ENCODE peak calls at places on chromosome 22, in eight cellular contexts. Q is epithelial cell of esophagus, G is HepG2, T is endodermal cell, U is cardiac muscle cell, X is psoas muscle, M is A549, B is cardiac fibroblast. J is an unnamed sample.

GRCh38 chr22:17120711-17121234 is 387 bp downstream of the TMEM121B start:
- DNase-seq in X (no peak), T (no peak), Q (peak; percentile 13), G (no peak), B (no peak), M (no peak), U (no peak), J (no peak)

GRCh38 chr22:28034760-28035401 is 115.8 kb upstream of the PITPNB start:
- DNase-seq in Q (peak; percentile 36), X (peak; percentile 89), G (no peak), B (peak; percentile 79), M (no peak), U (peak; percentile 84), T (peak; percentile 41), J (peak; percentile 38)

GRCh38 chr22:23970201-23970641 is 3.5 kb downstream of the DDTL start:
- DNase-seq in G (no peak), B (no peak), T (peak; percentile 37), X (no peak), M (no peak), U (no peak), Q (no peak), J (no peak)

GRCh38 chr22:40400173-40400572 is 29.8 kb downstream of the SGSM3 start:
- DNase-seq in G (no peak), Q (no peak), U (no peak), T (no peak), M (no peak), B (no peak), X (no peak), J (no peak)

GRCh38 chr22:46238541-46238940 is 11.6 kb downstream of the CDPF1 start:
- DNase-seq in X (no peak), M (no peak), U (no peak), G (no peak), B (no peak), Q (no peak), T (no peak), J (no peak)

GRCh38 chr22:46678785-46679700 is 58.9 kb downstream of the GRAMD4 start:
- DNase-seq in T (no peak), U (no peak), B (no peak), M (no peak), Q (no peak), X (no peak), G (no peak), J (no peak)

GRCh38 chr22:39960791-39961746 is 872 bp downstream of the TMA7B start:
- DNase-seq in T (no peak), X (no peak), U (peak; percentile 98), M (no peak), Q (peak; percentile 77), B (peak; percentile 89), G (no peak), J (peak; percentile 80)

GRCh38 chr22:20889904-20890303 is 27.3 kb upstream of the CRKL start:
- DNase-seq in B (no peak), M (no peak), T (no peak), G (no peak), Q (no peak), X (no peak), U (no peak), J (no peak)

GRCh38 chr22:39522567-39523300 is 2.4 kb downstream of the ATF4 start:
- DNase-seq in U (peak; percentile 72), M (peak; percentile 41), G (no peak), Q (peak; percentile 70), B (peak; percentile 62), X (peak; percentile 53), T (no peak), J (peak; percentile 65)

GRCh38 chr22:17205432-17205831 is 13.8 kb downstream of the ADA2 start:
- DNase-seq in B (peak; percentile 12), Q (no peak), M (no peak), U (peak; percentile 10), T (no peak), X (no peak), G (no peak), J (no peak)

GRCh38 chr22:44701187-44701586 is 817 bp upstream of the PRR5 start:
- DNase-seq in T (no peak), M (no peak), U (no peak), B (no peak), G (no peak), X (no peak), Q (no peak), J (no peak)

GRCh38 chr22:44701824-44702478 is at the start of gene PRR5:
- DNase-seq in Q (peak; percentile 72), T (peak; percentile 91), B (peak; percentile 94), U (peak; percentile 95), M (peak; percentile 66), G (peak; percentile 68), X (peak; percentile 81), J (peak; percentile 47)

GRCh38 chr22:44703269-44703870 is 1.4 kb downstream of the PRR5 start:
- DNase-seq in B (no peak), M (no peak), T (no peak), G (no peak), U (no peak), X (no peak), Q (no peak), J (no peak)

GRCh38 chr22:44704159-44705021 is 2.4 kb downstream of the PRR5 start:
- DNase-seq in X (no peak), B (no peak), M (no peak), U (no peak), G (no peak), Q (no peak), T (no peak), J (no peak)

GRCh38 chr22:44702479-44703219 is 645 bp downstream of the PRR5 start:
- DNase-seq in B (peak; percentile 48), U (peak; percentile 45), M (no peak), X (no peak), Q (peak; percentile 41), G (no peak), T (peak; percentile 83), J (peak; percentile 16)
- TF ChIP-seq CTCF in B (no peak), U (peak; percentile 14), M (no peak), X (no peak), Q (no peak), G (peak; percentile 39), T (no peak), J (no peak)

GRCh38 chr22:33659423-33659822 is 260.9 kb downstream of the LARGE1 start:
- DNase-seq in M (no peak), G (no peak), X (no peak), T (no peak), U (peak; percentile 9), B (peak; percentile 62), Q (no peak), J (no peak)
- TF ChIP-seq CTCF in M (no peak), G (no peak), X (no peak), T (no peak), U (no peak), B (no peak), Q (no peak), J (no peak)

GRCh38 chr22:43110444-43110926 is at the start of gene BIK:
- DNase-seq in Q (peak; percentile 53), M (peak; percentile 41), G (peak; percentile 51), U (peak; percentile 35), X (peak; percentile 34), B (peak; percentile 35), T (peak; percentile 92), J (peak; percentile 59)
- TF ChIP-seq CTCF in Q (peak; percentile 27), M (no peak), G (peak; percentile 60), U (peak; percentile 31), X (no peak), B (peak; percentile 32), T (no peak), J (no peak)

GRCh38 chr22:47782461-47783075 is 1020.1 kb downstream of the TBC1D22A start:
- DNase-seq in G (no peak), U (no peak), X (no peak), M (no peak), B (no peak), Q (no peak), T (peak; percentile 10), J (no peak)
- TF ChIP-seq CTCF in G (no peak), U (no peak), X (no peak), M (no peak), B (no peak), Q (no peak), T (no peak), J (no peak)

GRCh38 chr22:44823806-44824205 is 71.4 kb downstream of the ARHGAP8 start:
- DNase-seq in B (no peak), U (no peak), X (no peak), G (no peak), Q (no peak), T (peak; percentile 23), M (no peak), J (no peak)

GRCh38 chr22:44822479-44822878 is 70.1 kb downstream of the ARHGAP8 start:
- DNase-seq in T (peak; percentile 33), M (no peak), G (no peak), X (no peak), B (no peak), U (no peak), Q (no peak), J (no peak)

GRCh38 chr22:44819966-44820631 is 67.7 kb downstream of the ARHGAP8 start:
- DNase-seq in G (no peak), M (no peak), T (peak; percentile 79), U (no peak), X (no peak), B (no peak), Q (no peak), J (no peak)

GRCh38 chr22:44823396-44823795 is 71.0 kb downstream of the ARHGAP8 start:
- DNase-seq in M (no peak), Q (no peak), G (no peak), T (peak; percentile 33), B (no peak), U (no peak), X (no peak), J (no peak)

DNA sequence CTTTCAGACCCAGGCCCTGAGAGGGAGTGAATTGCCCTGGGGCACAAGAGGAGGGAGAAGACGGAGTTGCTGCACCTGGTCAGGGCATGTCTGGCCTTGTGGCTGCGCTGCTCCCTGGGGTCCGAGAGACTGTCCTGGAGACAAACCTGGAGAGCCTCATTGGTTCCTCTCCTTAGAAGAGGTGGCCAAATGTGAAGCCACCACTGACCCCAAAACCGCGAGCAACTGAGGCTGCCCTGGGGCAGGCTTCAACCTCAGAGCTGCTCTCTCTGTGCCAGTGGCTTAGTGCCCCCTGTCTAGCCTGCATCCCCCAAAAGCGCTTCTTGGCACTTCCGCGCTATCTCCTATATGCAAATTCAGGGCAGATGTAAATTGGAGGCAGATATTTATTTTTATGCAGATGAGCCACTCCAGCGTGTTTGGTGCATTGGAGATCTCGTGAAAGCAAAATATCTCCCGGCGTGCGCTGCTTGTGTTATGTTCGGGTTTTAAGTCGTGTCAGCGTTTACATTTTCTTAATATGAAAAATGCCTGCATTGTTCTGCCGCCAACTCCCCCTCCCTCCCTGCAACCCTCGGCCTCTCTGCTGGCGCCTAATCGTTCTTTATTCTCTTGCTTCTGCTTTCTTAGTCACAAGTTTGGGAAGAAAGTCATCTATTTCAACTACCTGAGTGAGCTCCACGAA is 69.5 kb downstream of the ARHGAP8 start:
- DNase-seq in U (no peak), X (no peak), T (peak; percentile 33), B (no peak), Q (no peak), M (no peak), G (no peak), J (no peak)
- TF ChIP-seq CTCF in U (no peak), X (no peak), T (no peak), B (no peak), Q (no peak), M (no peak), G (no peak), J (no peak)

DNA sequence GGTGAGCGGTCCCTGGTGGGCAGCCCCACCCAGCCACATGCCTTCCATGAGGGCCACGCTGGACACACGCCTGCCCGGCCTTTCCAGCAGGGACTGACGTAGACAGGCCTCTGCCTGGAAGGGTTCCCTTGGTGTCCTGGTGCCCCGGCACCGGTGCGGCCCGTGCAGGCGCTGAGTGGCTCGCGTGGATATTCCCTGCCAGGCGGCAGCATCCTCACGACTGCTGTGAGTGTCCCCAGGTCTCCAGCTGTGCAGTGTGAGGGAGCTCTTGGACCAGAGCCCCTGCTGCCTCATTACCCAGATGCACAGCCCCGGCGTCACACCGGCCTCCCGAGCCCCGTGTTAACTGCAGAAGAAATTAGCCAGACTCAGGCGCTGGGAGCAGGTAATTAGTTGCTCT is 1196.4 kb downstream of the BRD1 start:
- DNase-seq in U (no peak), Q (no peak), T (no peak), G (no peak), B (no peak), X (no peak), M (no peak), J (no peak)
- TF ChIP-seq CTCF in U (no peak), Q (no peak), T (no peak), G (no peak), B (no peak), X (no peak), M (no peak), J (no peak)

J was measured in MCF 10A.